ENCODE peak calls at places on chromosome 5, in five cellular contexts. L is fibroblast of lung, S is HCT116, I is keratinocyte, V is IMR-90. R is an unnamed sample.

GRCh38 chr5:67021522-67022316 is 174.9 kb downstream of the CD180 start:
- DNase-seq in S (no peak), I (no peak), V (peak), L (peak), R (peak)

GRCh38 chr5:79133657-79134451 is 22.2 kb downstream of the BHMT start:
- DNase-seq in V (peak), I (peak), S (peak), L (peak), R (peak)

GRCh38 chr5:55667938-55668337 is 44.2 kb downstream of the SLC38A9 start:
- DNase-seq in S (no peak), L (no peak), V (no peak), I (no peak), R (no peak)

GRCh38 chr5:14595189-14595588 is 13.6 kb downstream of the OTULINL start:
- DNase-seq in I (no peak), V (no peak), S (no peak), L (no peak), R (no peak)

GRCh38 chr5:150649828-150650712 is 9.6 kb downstream of the SYNPO start:
- DNase-seq in I (no peak), L (no peak), V (no peak), S (no peak), R (no peak)

GRCh38 chr5:160021818-160022446 is 13.0 kb downstream of the TTC1 start:
- DNase-seq in I (peak), L (peak), V (peak), S (peak), R (peak)

GRCh38 chr5:167796636-167797035 is 494.8 kb upstream of the WWC1 start:
- DNase-seq in V (no peak), L (peak), S (no peak), I (no peak), R (peak)

GRCh38 chr5:153463806-153464205 is 26.7 kb upstream of the GRIA1 start:
- DNase-seq in I (no peak), V (peak), S (no peak), L (peak), R (peak)

GRCh38 chr5:135824541-135825041 is 9.9 kb upstream of the SLC25A48 start:
- DNase-seq in V (no peak), S (no peak), L (no peak), I (no peak), R (no peak)

GRCh38 chr5:78809444-78809843 is 160.9 kb upstream of the LHFPL2 start:
- DNase-seq in L (no peak), I (no peak), S (no peak), V (no peak), R (no peak)

GRCh38 chr5:143355710-143356109 is 47.8 kb downstream of the NR3C1 start:
- DNase-seq in L (peak), I (peak), V (peak), S (peak), R (peak)

GRCh38 chr5:162325143-162325727 is 257.7 kb downstream of the GABRG2 start:
- DNase-seq in S (no peak), L (no peak), V (no peak), I (no peak), R (no peak)

GRCh38 chr5:1765880-1766235 is 33.8 kb downstream of the MRPL36 start:
- DNase-seq in S (no peak), I (no peak), V (no peak), L (no peak), R (no peak)

GRCh38 chr5:603081-603998 is 8.8 kb upstream of the CEP72 start:
- DNase-seq in S (no peak), V (no peak), I (no peak), L (no peak), R (no peak)

GRCh38 chr5:82381591-82381990 is 103.4 kb upstream of the RPS23 start:
- DNase-seq in V (no peak), L (no peak), S (no peak), I (no peak), R (no peak)

GRCh38 chr5:59218424-59219045 is 635.7 kb downstream of the RAB3C start:
- DNase-seq in S (no peak), I (no peak), V (peak), L (no peak), R (no peak)

GRCh38 chr5:134124289-134125194 is 10.1 kb downstream of the TCF7 start:
- DNase-seq in L (peak), I (no peak), S (peak), V (peak), R (peak)

GRCh38 chr5:60677831-60678664 is 21.9 kb downstream of the DEPDC1B start:
- DNase-seq in S (no peak), I (no peak), L (peak), V (peak), R (peak)

DNA sequence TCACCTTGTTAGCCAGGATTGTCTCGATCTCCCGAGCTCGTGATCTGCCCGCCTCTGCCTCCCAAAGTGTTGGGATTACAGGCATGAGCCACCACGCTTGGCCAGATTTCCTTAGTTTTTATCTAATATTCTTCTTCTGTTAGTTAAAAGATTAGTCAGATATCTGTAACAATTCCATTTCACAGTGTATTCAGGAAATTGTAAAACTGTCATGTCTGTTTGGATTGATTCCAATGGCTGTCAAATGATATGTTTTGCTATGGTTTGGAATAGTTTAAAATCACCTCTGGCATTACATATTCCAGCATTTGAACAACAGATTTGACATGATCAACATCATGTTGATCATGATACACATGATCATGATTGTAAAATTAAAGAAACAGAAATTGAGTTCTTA is 193.6 kb upstream of the DAB2 start:
- DNase-seq in L (no peak), S (no peak), I (no peak), V (no peak), R (no peak)
- H3K27ac ChIP-seq in L (no peak), S (no peak), I (no peak), V (no peak), R (no peak)

GRCh38 chr5:27041372-27041771 is 3.0 kb upstream of the CDH9 start:
- DNase-seq in I (no peak), S (no peak), L (no peak), V (no peak), R (no peak)
- H3K9ac ChIP-seq in I (no peak), S (no peak), L (no peak), V (no peak), R (no peak)

DNA sequence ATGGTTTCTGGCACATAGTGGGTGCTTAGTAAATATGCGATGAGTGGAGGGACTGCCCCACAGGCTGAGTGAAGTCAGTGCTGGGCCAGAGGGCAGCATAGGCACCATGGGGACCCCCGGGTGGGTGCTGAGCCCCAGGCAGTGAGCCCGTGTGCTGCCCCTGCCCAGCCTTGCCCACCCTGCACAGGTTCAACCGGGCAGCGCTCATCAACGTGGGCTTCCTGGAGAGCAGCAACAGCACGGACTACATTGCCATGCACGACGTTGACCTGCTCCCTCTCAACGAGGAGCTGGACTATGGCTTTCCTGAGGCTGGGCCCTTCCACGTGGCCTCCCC is 7.2 kb downstream of the B4GALT7 start:
- DNase-seq in L (no peak), S (no peak), V (no peak), I (no peak), R (no peak)
- H3K27ac ChIP-seq in L (no peak), S (no peak), V (no peak), I (no peak), R (no peak)

GRCh38 chr5:171953860-171954701 is 52.4 kb downstream of the FBXW11 start:
- DNase-seq in S (peak), I (peak), V (peak), L (peak), R (peak)
- H3K9ac ChIP-seq in S (peak), I (peak), V (no peak), L (no peak), R (peak)

GRCh38 chr5:56900858-56901578 is 8.4 kb upstream of the SETD9 start:
- DNase-seq in I (no peak), S (peak), L (peak), V (peak), R (peak)

GRCh38 chr5:56896761-56897160 is 12.6 kb upstream of the SETD9 start:
- DNase-seq in V (no peak), L (no peak), I (no peak), S (no peak), R (no peak)

GRCh38 chr5:56898213-56898612 is 11.2 kb upstream of the SETD9 start:
- DNase-seq in S (no peak), L (no peak), I (no peak), V (no peak), R (no peak)

DNA sequence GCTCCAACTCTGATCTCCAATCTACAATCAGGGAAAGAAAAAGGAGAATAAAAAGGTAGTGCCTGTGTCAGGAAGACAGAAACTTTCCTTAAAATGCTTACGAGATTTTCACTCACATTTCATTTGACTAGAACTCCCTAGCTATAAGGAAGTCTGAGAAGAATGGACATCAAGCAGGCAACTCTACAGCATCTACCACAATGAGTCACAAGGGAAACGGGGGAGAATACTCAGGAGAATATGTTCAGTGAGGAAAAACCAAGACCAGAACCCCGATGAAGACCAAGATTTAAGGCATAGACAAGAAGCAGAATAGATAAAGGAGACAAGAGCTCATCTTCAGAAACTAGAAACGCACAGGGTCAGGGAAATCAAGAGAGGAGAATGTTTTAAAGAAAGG is 9.0 kb upstream of the SETD9 start:
- DNase-seq in V (peak), S (no peak), I (no peak), L (peak), R (peak)
- H3K27ac ChIP-seq in V (no peak), S (no peak), I (no peak), L (no peak), R (no peak)

GRCh38 chr5:32601623-32602295 is 16.4 kb downstream of the SUB1 start:
- DNase-seq in S (no peak), L (no peak), V (no peak), I (no peak), R (no peak)
- H3K9ac ChIP-seq in S (no peak), L (no peak), V (no peak), I (no peak), R (no peak)

DNA sequence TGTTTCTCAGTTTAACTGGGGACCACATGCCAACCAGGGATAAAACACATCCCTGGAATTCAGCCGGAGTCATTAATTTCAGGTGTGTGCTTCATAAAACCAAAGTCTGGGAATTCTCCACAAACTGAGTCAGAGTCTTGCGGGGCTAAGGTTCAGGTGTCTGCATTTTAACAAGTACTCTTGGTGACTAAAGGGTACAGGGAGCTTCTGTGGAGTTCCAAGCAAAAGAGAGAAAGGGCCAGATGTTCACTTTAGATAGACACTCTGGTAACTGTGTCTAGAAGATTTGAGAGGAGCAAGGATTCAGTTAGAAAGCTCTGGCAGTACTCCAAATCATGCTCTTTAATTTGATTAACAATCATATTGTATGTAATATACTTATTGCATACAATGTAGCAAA is 4.0 kb downstream of the NADK2 start:
- DNase-seq in V (no peak), S (no peak), I (peak), L (no peak), R (no peak)
- H3K27ac ChIP-seq in V (no peak), S (no peak), I (no peak), L (no peak), R (no peak)